ENCODE peak calls at places on chromosomes 2 and 18, in six cellular contexts. One of them, this sample, is unnamed.

GRCh38 chr2:104563398-104564024 is 290.4 kb upstream of the POU3F3 start:
- DNase-seq in Panc1: no peak
- DNase-seq in RWPE1: no peak
- DNase-seq in right atrium auricular region: no peak
- DNase-seq in AG04450: no peak
- DNase-seq in AG09309: no peak
- DNase-seq in this sample: no peak

GRCh38 chr2:172329404-172330059 is 97.9 kb upstream of the ITGA6 start:
- DNase-seq in Panc1: no peak
- DNase-seq in RWPE1: no peak
- DNase-seq in right atrium auricular region: peak; percentile 70
- DNase-seq in AG04450: no peak
- DNase-seq in AG09309: no peak
- DNase-seq in this sample: no peak

GRCh38 chr2:160372585-160372984 is 121.0 kb downstream of the RBMS1 start:
- DNase-seq in Panc1: no peak
- DNase-seq in RWPE1: no peak
- DNase-seq in right atrium auricular region: no peak
- DNase-seq in AG04450: no peak
- DNase-seq in AG09309: no peak
- DNase-seq in this sample: no peak

GRCh38 chr18:74840492-74841167 is 243.0 kb downstream of the ZNF407 start:
- DNase-seq in Panc1: peak; percentile 42
- DNase-seq in RWPE1: peak; percentile 22
- DNase-seq in right atrium auricular region: no peak
- DNase-seq in AG04450: no peak
- DNase-seq in AG09309: peak; percentile 10
- DNase-seq in this sample: no peak

GRCh38 chr2:159445307-159445706 is 158.8 kb upstream of the WDSUB1 start:
- DNase-seq in Panc1: no peak
- DNase-seq in RWPE1: no peak
- DNase-seq in right atrium auricular region: no peak
- DNase-seq in AG04450: no peak
- DNase-seq in AG09309: no peak
- DNase-seq in this sample: no peak

GRCh38 chr18:7367336-7367735 is 136.4 kb downstream of the LRRC30 start:
- DNase-seq in Panc1: no peak
- DNase-seq in RWPE1: no peak
- DNase-seq in right atrium auricular region: no peak
- DNase-seq in AG04450: no peak
- DNase-seq in AG09309: no peak
- DNase-seq in this sample: no peak

GRCh38 chr2:231935815-231936214 is 9.6 kb upstream of the NPPC start:
- DNase-seq in Panc1: no peak
- DNase-seq in RWPE1: no peak
- DNase-seq in right atrium auricular region: no peak
- DNase-seq in AG04450: no peak
- DNase-seq in AG09309: no peak
- DNase-seq in this sample: no peak

GRCh38 chr2:9240745-9241144 is 34.1 kb downstream of the ASAP2 start:
- DNase-seq in Panc1: no peak
- DNase-seq in RWPE1: peak; percentile 67
- DNase-seq in right atrium auricular region: no peak
- DNase-seq in AG04450: no peak
- DNase-seq in AG09309: no peak
- DNase-seq in this sample: no peak

GRCh38 chr18:23384778-23385736 is 68.0 kb upstream of the RIOK3 start:
- DNase-seq in Panc1: no peak
- DNase-seq in RWPE1: no peak
- DNase-seq in right atrium auricular region: no peak
- DNase-seq in AG04450: no peak
- DNase-seq in AG09309: no peak
- DNase-seq in this sample: no peak

GRCh38 chr18:55588001-55588875 is at the start of gene TCF4:
- DNase-seq in Panc1: no peak
- DNase-seq in RWPE1: peak; percentile 30
- DNase-seq in right atrium auricular region: no peak
- DNase-seq in AG04450: no peak
- DNase-seq in AG09309: no peak
- DNase-seq in this sample: peak; percentile 81

GRCh38 chr2:161355106-161355505 is 46.9 kb downstream of the PSMD14 start:
- DNase-seq in Panc1: no peak
- DNase-seq in RWPE1: no peak
- DNase-seq in right atrium auricular region: no peak
- DNase-seq in AG04450: no peak
- DNase-seq in AG09309: no peak
- DNase-seq in this sample: no peak

GRCh38 chr18:46152436-46152807 is 48.2 kb downstream of the HAUS1 start:
- DNase-seq in Panc1: peak; percentile 72
- DNase-seq in RWPE1: peak; percentile 20
- DNase-seq in right atrium auricular region: no peak
- DNase-seq in AG04450: no peak
- DNase-seq in AG09309: peak; percentile 43
- DNase-seq in this sample: no peak

GRCh38 chr2:88657131-88657530 is 29.9 kb upstream of the EIF2AK3 start:
- DNase-seq in Panc1: no peak
- DNase-seq in RWPE1: no peak
- DNase-seq in right atrium auricular region: no peak
- DNase-seq in AG04450: no peak
- DNase-seq in AG09309: no peak
- DNase-seq in this sample: no peak

GRCh38 chr2:120395221-120395620 is 49.3 kb downstream of the INHBB start:
- DNase-seq in Panc1: no peak
- DNase-seq in RWPE1: no peak
- DNase-seq in right atrium auricular region: no peak
- DNase-seq in AG04450: no peak
- DNase-seq in AG09309: no peak
- DNase-seq in this sample: peak; percentile 65

GRCh38 chr18:48540329-48541025 is 1.6 kb downstream of the CTIF start:
- DNase-seq in Panc1: no peak
- DNase-seq in RWPE1: peak; percentile 47
- DNase-seq in right atrium auricular region: peak; percentile 74
- DNase-seq in AG04450: no peak
- DNase-seq in AG09309: no peak
- DNase-seq in this sample: peak; percentile 79
- TF ChIP-seq CTCF in Panc1: peak; percentile 41
- TF ChIP-seq CTCF in RWPE1: no peak
- TF ChIP-seq CTCF in right atrium auricular region: no peak
- TF ChIP-seq CTCF in AG04450: peak; percentile 25
- TF ChIP-seq CTCF in AG09309: peak; percentile 32
- TF ChIP-seq CTCF in this sample: peak; percentile 47

GRCh38 chr2:6864251-6864758 is 1.4 kb downstream of the CMPK2 start:
- DNase-seq in Panc1: no peak
- DNase-seq in RWPE1: no peak
- DNase-seq in right atrium auricular region: no peak
- DNase-seq in AG04450: no peak
- DNase-seq in AG09309: no peak
- DNase-seq in this sample: no peak

GRCh38 chr2:6866982-6867381 is 1.3 kb upstream of the CMPK2 start:
- DNase-seq in Panc1: no peak
- DNase-seq in RWPE1: no peak
- DNase-seq in right atrium auricular region: no peak
- DNase-seq in AG04450: no peak
- DNase-seq in AG09309: no peak
- DNase-seq in this sample: no peak

GRCh38 chr2:6864938-6865345 is 765 bp downstream of the CMPK2 start:
- DNase-seq in Panc1: no peak
- DNase-seq in RWPE1: no peak
- DNase-seq in right atrium auricular region: no peak
- DNase-seq in AG04450: no peak
- DNase-seq in AG09309: no peak
- DNase-seq in this sample: peak; percentile 74

GRCh38 chr2:6865346-6866238 is at the start of gene CMPK2:
- DNase-seq in Panc1: no peak
- DNase-seq in RWPE1: peak; percentile 74
- DNase-seq in right atrium auricular region: no peak
- DNase-seq in AG04450: no peak
- DNase-seq in AG09309: no peak
- DNase-seq in this sample: peak; percentile 74

GRCh38 chr2:6866239-6866745 is 585 bp upstream of the CMPK2 start:
- DNase-seq in Panc1: no peak
- DNase-seq in RWPE1: peak; percentile 57
- DNase-seq in right atrium auricular region: no peak
- DNase-seq in AG04450: no peak
- DNase-seq in AG09309: no peak
- DNase-seq in this sample: no peak
- TF ChIP-seq CTCF in Panc1: peak; percentile 64
- TF ChIP-seq CTCF in RWPE1: peak; percentile 78
- TF ChIP-seq CTCF in right atrium auricular region: peak; percentile 46
- TF ChIP-seq CTCF in AG04450: peak; percentile 36
- TF ChIP-seq CTCF in AG09309: peak; percentile 32
- TF ChIP-seq CTCF in this sample: peak; percentile 68

GRCh38 chr18:60624207-60624606 is 251.6 kb upstream of the MC4R start:
- DNase-seq in Panc1: no peak
- DNase-seq in RWPE1: no peak
- DNase-seq in right atrium auricular region: no peak
- DNase-seq in AG04450: no peak
- DNase-seq in AG09309: no peak
- DNase-seq in this sample: no peak
- TF ChIP-seq CTCF in Panc1: no peak
- TF ChIP-seq CTCF in RWPE1: no peak
- TF ChIP-seq CTCF in right atrium auricular region: no peak
- TF ChIP-seq CTCF in AG04450: no peak
- TF ChIP-seq CTCF in AG09309: no peak
- TF ChIP-seq CTCF in this sample: no peak

GRCh38 chr18:30192216-30192615 is 850.3 kb downstream of the DSC3 start:
- DNase-seq in Panc1: no peak
- DNase-seq in RWPE1: no peak
- DNase-seq in right atrium auricular region: no peak
- DNase-seq in AG04450: no peak
- DNase-seq in AG09309: no peak
- DNase-seq in this sample: no peak
- TF ChIP-seq CTCF in Panc1: no peak
- TF ChIP-seq CTCF in RWPE1: no peak
- TF ChIP-seq CTCF in right atrium auricular region: no peak
- TF ChIP-seq CTCF in AG04450: no peak
- TF ChIP-seq CTCF in AG09309: no peak
- TF ChIP-seq CTCF in this sample: no peak

DNA sequence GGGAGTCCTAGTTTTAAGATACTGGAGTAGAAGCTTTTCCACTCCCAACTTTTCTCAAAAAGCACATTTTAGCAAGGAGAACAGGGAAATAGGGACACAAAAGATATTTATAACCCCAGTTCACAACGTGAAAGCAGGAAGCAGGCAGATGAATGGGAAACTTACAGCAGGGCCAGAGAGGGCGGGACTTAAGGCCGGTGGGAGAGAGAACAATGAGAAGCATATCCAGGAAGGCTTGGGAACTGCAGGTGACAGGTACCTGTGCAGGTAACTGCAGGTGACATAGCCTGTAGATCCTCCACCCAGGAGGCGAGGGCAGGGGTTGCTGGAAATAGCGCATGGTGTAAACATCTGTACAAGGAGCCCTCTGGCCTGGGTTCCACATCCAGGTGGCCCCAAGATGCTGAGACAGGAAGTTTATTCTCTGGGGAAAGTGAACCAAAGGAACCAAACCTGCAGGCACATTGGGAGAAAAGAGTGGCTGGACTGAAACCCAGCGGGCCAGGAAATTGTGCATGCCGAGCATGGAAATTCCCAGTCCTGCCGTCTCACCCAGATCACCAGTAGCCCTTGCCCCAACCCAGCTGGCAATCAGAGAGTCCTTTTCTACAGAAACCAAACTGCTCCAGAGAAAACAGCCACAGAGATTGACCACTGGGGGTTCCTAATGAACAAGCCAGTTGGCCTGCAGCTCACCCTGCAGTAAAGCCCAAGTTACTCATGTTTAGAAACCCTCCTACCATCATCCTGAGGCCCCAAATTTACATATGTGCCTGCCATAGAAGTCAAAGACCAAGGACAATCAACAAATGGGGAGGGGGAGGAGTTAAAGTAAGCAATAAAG is 24.3 kb upstream of the COL6A3 start:
- DNase-seq in Panc1: no peak
- DNase-seq in RWPE1: no peak
- DNase-seq in right atrium auricular region: no peak
- DNase-seq in AG04450: no peak
- DNase-seq in AG09309: no peak
- DNase-seq in this sample: no peak
- TF ChIP-seq CTCF in Panc1: no peak
- TF ChIP-seq CTCF in RWPE1: no peak
- TF ChIP-seq CTCF in right atrium auricular region: no peak
- TF ChIP-seq CTCF in AG04450: no peak
- TF ChIP-seq CTCF in AG09309: no peak
- TF ChIP-seq CTCF in this sample: no peak

DNA sequence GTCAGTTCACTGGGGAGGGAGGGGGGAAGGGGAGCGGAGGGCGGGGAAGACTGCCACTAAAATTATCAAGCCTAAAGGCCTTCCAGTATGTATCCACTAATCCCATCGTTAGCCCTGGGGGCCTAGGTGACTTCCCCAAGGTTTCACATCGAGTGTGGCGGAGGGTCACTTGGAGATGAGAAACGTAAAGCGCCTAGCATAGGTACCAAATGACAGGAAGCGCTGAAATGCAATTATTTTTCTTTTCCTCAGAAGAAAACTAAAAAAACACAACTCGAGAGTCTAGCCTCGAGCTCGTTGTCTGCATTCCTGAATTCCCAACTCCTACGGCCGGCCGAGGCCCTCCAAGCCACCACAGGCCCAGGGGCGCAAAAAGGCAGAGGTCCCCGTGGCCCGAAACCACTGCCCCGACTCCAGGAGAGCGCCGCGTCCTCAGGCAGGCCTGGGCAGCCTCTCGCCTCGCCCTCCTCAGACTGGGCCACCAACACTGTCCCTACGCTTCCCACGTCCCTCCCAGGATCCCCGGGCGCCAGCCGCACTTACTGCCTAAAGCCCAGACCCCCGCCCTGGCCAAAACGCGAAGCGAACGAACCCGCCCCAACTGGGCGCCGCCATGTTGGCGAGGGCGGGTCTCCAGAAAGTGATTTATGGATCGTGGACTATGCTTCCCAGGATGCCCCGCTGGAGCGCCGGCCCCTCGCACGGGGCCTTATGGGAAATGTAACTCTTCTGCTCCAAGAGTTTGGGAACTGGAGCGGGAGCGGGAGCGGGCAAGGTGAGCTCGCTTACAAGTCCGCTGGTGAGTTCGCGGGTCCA is at the start of gene USP40:
- DNase-seq in Panc1: peak; percentile 61
- DNase-seq in RWPE1: peak; percentile 92
- DNase-seq in right atrium auricular region: peak; percentile 92
- DNase-seq in AG04450: peak; percentile 73
- DNase-seq in AG09309: peak; percentile 74
- DNase-seq in this sample: peak; percentile 89
- TF ChIP-seq CTCF in Panc1: no peak
- TF ChIP-seq CTCF in RWPE1: no peak
- TF ChIP-seq CTCF in right atrium auricular region: peak; percentile 11
- TF ChIP-seq CTCF in AG04450: no peak
- TF ChIP-seq CTCF in AG09309: no peak
- TF ChIP-seq CTCF in this sample: no peak